ENCODE peak calls at places on chromosomes 13 and 19, in ten cellular contexts. T is tibial nerve, B is psoas muscle, G is pancreas, Z is body of pancreas, X is SK-N-SH, V is esophagus squamous epithelium, Q is stomach, O is HCT116, U is heart right ventricle. A is an unnamed sample.

GRCh38 chr13:46757640-46758039 is 39.3 kb downstream of the ESD start:
- DNase-seq in G (no peak), T (no peak), V (no peak), U (no peak), X (no peak), B (no peak), O (no peak), Z (no peak), Q (no peak), A (no peak)

GRCh38 chr19:15379996-15380647 is 535 bp upstream of the AKAP8 start:
- DNase-seq in Q (peak; percentile 56), Z (peak; percentile 50), B (no peak), T (no peak), X (no peak), V (no peak), G (peak; percentile 67), U (peak; percentile 49), O (peak; percentile 23), A (no peak)

GRCh38 chr13:42047561-42048322 is 706 bp upstream of the DGKH start:
- DNase-seq in Z (peak; percentile 45), U (peak; percentile 26), Q (peak; percentile 57), T (peak; percentile 21), O (peak; percentile 12), V (no peak), B (peak; percentile 32), G (peak; percentile 33), X (peak; percentile 71), A (peak; percentile 16)

GRCh38 chr13:91464336-91464735 is 65.9 kb downstream of the GPC5 start:
- DNase-seq in T (no peak), Q (no peak), U (no peak), V (no peak), G (no peak), B (no peak), Z (no peak), X (no peak), O (no peak), A (no peak)

GRCh38 chr13:33727356-33728083 is 90.4 kb upstream of the RFC3 start:
- DNase-seq in Z (no peak), Q (no peak), V (no peak), U (no peak), G (no peak), X (no peak), B (no peak), T (no peak), O (no peak), A (no peak)

GRCh38 chr13:105462098-105462497 is 1073.4 kb downstream of the EFNB2 start:
- DNase-seq in B (no peak), U (no peak), O (no peak), Z (no peak), T (no peak), Q (no peak), X (no peak), V (no peak), G (no peak), A (no peak)

GRCh38 chr19:3369337-3370213 is 3.2 kb downstream of the NFIC start:
- DNase-seq in B (peak; percentile 73), Q (peak; percentile 72), X (no peak), U (no peak), T (no peak), G (no peak), V (no peak), O (no peak), Z (peak; percentile 76), A (no peak)

GRCh38 chr19:24054044-24054935 is 32.7 kb upstream of the ZNF254 start:
- DNase-seq in Z (no peak), V (no peak), Q (no peak), O (peak; percentile 24), T (no peak), B (no peak), G (no peak), U (no peak), X (no peak), A (no peak)

GRCh38 chr19:15466851-15467733 is 2.7 kb upstream of the RASAL3 start:
- DNase-seq in V (no peak), Q (no peak), U (no peak), T (no peak), Z (no peak), O (no peak), X (no peak), G (no peak), B (no peak), A (peak; percentile 35)

GRCh38 chr19:13839193-13839937 is 37.6 kb upstream of the NANOS3 start:
- DNase-seq in Q (peak; percentile 89), X (peak; percentile 91), G (peak; percentile 73), U (peak; percentile 94), O (no peak), B (peak; percentile 93), T (peak; percentile 75), Z (peak; percentile 80), V (no peak), A (peak; percentile 80)
- H3K27ac ChIP-seq in Q (peak overlapping the region; percentile 81), X (peak overlapping the region; percentile 99), G (peak overlapping the region; percentile 94), U (peak overlapping the region; percentile 100), O (peak overlapping the region; percentile 96), B (peak overlapping the region; percentile 100), T (peak overlapping the region; percentile 99), Z (peak overlapping the region; percentile 95), V (peak overlapping the region; percentile 98), A (peak overlapping the region; percentile 99)

GRCh38 chr19:56841194-56841546 is 644 bp upstream of the PEG3 start:
- DNase-seq in X (no peak), Q (no peak), Z (no peak), O (no peak), V (no peak), T (no peak), U (no peak), B (no peak), G (no peak), A (no peak)

GRCh38 chr19:56840452-56841193 is at the start of the genes PEG3 and ZIM2:
- DNase-seq in Z (peak; percentile 55), G (peak; percentile 35), O (no peak), T (no peak), V (no peak), U (peak; percentile 64), X (peak; percentile 76), B (peak; percentile 64), Q (no peak), A (no peak)

GRCh38 chr19:56838680-56838929 is 1.9 kb downstream of the PEG3 start:
- DNase-seq in O (no peak), X (no peak), U (no peak), B (no peak), G (no peak), V (no peak), Q (no peak), Z (no peak), T (no peak), A (no peak)

GRCh38 chr19:56838930-56839664 is 1.4 kb downstream of the PEG3 start:
- DNase-seq in O (no peak), G (peak; percentile 98), Q (peak; percentile 69), T (peak; percentile 88), U (peak; percentile 98), V (peak; percentile 56), X (peak; percentile 69), B (peak; percentile 97), Z (peak; percentile 99), A (no peak)

DNA sequence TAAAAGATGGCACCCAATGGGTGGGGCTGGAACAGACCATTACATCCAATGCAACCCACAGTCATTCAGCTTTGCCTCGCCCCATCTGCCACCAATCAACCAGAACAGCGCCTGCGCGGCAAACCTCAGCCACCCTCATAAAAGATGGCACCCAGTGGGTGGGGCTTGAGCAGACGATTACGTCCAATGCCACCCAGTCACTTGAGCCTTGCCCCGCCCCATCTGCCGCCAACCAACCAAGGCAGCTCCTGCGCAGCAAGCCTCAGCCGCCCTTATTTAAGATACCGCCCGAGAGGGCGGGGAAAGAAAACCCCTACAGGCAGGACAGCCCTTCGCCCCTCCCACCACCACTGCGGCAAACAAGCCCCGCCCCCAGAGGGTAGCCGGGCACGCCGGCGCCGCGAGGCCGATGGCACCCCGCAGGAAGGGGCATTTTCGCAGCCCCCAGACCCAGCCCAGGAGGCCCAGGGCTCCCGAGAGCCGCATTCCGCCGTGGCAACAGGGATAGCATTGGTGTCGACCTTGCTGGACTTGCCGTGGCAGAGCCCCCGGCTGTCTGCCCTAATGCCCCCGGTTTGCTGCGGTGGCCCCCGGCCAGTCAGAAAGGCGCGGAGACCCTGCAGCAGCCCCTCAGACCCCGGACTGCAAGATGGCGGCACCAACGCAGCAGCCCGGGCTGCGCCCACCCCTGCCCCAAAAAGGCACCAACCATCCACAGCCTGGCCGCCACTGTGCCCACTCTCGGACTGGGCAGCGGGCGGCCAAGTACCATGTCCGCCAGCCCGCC is 668 bp downstream of the PEG3 start:
- DNase-seq in B (peak; percentile 93), G (peak; percentile 95), T (peak; percentile 86), Z (peak; percentile 98), Q (peak; percentile 61), V (peak; percentile 55), X (peak; percentile 72), O (no peak), U (peak; percentile 95), A (no peak)
- H3K4me3 ChIP-seq in B (peak overlapping the region; percentile 61), G (peak overlapping the region; percentile 49), T (peak overlapping the region; percentile 41), Z (peak overlapping the region; percentile 4), Q (peak overlapping the region; percentile 50), V (peak overlapping the region; percentile 7), X (peak overlapping the region; percentile 39), O (no peak overlapping the region), U (peak overlapping the region; percentile 16), A (no peak overlapping the region)

DNA sequence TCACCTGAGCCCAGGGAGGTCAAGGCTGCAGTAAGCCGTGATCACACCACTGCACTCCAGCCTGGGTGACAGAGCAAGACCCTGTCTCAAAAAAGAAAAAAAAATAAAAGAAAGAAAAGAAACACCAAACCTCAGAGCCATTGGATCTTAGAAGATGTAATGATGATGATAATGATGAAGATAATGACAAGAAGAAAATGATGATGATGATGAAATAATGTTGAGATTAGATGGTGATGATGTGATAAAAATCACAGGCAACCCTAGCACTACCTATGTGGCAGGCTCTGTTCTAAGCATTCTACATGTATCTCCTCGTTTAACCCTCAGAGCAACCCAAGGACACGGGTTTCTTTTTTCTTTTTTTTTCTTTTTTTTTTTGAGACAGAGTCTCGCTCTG is 20.1 kb upstream of the HNRNPUL1 start:
- DNase-seq in O (no peak), V (no peak), Q (no peak), G (no peak), Z (no peak), U (no peak), T (no peak), B (no peak), X (no peak), A (no peak)
- H3K36me3 ChIP-seq in O (peaks cover 4% of the 10 kb centered on the region), V (no peaks in the 10 kb centered on the region), Q (peaks cover 83% of the 10 kb centered on the region), G (no peaks in the 10 kb centered on the region), Z (no peaks in the 10 kb centered on the region), U (no peaks in the 10 kb centered on the region), T (no peaks in the 10 kb centered on the region), B (no peaks in the 10 kb centered on the region), X (peaks cover 87% of the 10 kb centered on the region), A (no peaks in the 10 kb centered on the region)

DNA sequence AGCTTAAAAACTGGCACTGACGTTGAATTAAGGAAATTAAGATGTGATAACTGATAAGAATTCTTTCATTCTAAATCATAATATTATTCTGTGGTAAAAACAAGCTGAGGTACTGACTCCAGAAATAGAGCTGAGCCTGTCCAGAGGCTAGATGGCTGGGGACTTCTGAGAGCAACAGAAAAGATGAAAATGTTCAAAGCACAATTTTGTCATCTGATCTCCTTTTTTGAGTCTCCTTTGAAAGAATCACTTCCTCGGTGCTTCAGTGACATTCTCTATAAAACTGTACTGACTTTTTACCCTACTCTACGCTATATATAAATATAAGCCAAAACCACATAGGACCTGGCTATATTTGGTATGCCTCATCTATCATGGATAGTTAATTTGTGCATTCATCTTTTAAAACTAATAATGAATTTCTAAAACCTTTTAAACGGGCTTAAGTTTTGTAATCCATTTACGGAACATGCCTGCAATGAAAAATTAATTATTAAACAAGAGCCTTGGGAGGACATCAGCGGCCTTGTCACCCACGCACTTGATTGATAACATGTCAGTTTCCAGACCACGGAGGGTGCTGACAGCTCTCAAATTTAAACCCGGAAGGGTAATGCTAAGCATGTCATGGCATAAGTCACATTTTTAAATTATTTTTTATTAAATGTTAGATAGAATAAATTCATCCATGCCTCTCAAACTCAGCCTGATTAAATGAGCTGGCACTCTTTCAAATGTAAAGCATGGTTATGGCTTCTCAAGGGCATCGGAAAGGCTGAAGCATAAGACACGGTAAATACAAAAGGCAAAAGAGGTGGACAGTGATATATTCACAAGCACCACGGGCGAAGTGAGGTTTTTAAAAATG is 235.4 kb downstream of the PCDH9 start:
- DNase-seq in G (no peak), Z (no peak), T (no peak), Q (no peak), X (no peak), U (no peak), O (no peak), B (no peak), V (no peak), A (no peak)
- H3K27ac ChIP-seq in G (peak overlapping the region; percentile 8), Z (peak overlapping the region; percentile 14), T (peak overlapping the region; percentile 21), Q (no peak overlapping the region), X (no peak overlapping the region), U (no peak overlapping the region), O (no peak overlapping the region), B (no peak overlapping the region), V (no peak overlapping the region), A (no peak overlapping the region)

A was measured in CD8-positive, alpha-beta memory T cell.